ENCODE peak calls at places on chromosomes 4 and X, in five cellular contexts. One of them, this sample, is unnamed.
A peak's percentile ranks its signal among the peaks of the same experiment; 100 is the strongest.

GRCh38 chr4:155787113-155787710 is 28.4 kb downstream of the GUCY1B1 start:
- DNase-seq in right lobe of liver: no peak
- DNase-seq in suprapubic skin: no peak
- DNase-seq in Peyer's patch: no peak
- DNase-seq in gastrocnemius medialis: no peak
- DNase-seq in this sample: no peak

GRCh38 chrX:65677954-65678469 is 10.6 kb downstream of the MSN start:
- DNase-seq in Peyer's patch: no peak
- DNase-seq in gastrocnemius medialis: peak; percentile 22
- DNase-seq in suprapubic skin: no peak
- DNase-seq in right lobe of liver: no peak
- DNase-seq in this sample: no peak

GRCh38 chr4:183200453-183200852 is 101.4 kb downstream of the WWC2 start:
- DNase-seq in suprapubic skin: no peak
- DNase-seq in right lobe of liver: no peak
- DNase-seq in gastrocnemius medialis: peak; percentile 14
- DNase-seq in Peyer's patch: no peak
- DNase-seq in this sample: no peak

GRCh38 chr4:4914059-4914820 is 54.8 kb downstream of the MSX1 start:
- DNase-seq in suprapubic skin: no peak
- DNase-seq in Peyer's patch: no peak
- DNase-seq in gastrocnemius medialis: no peak
- DNase-seq in right lobe of liver: no peak
- DNase-seq in this sample: no peak

GRCh38 chrX:44693255-44693654 is 150.6 kb upstream of the DUSP21 start:
- DNase-seq in right lobe of liver: no peak
- DNase-seq in Peyer's patch: no peak
- DNase-seq in gastrocnemius medialis: no peak
- DNase-seq in suprapubic skin: no peak
- DNase-seq in this sample: no peak

GRCh38 chr4:126727461-126727860 is 905.3 kb upstream of the INTU start:
- DNase-seq in Peyer's patch: no peak
- DNase-seq in gastrocnemius medialis: no peak
- DNase-seq in suprapubic skin: no peak
- DNase-seq in right lobe of liver: no peak
- DNase-seq in this sample: no peak

GRCh38 chr4:154332681-154333421 is 158.7 kb downstream of the DCHS2 start:
- DNase-seq in right lobe of liver: peak; percentile 52
- DNase-seq in gastrocnemius medialis: no peak
- DNase-seq in Peyer's patch: peak; percentile 74
- DNase-seq in suprapubic skin: no peak
- DNase-seq in this sample: no peak

GRCh38 chr4:143512978-143513313 is 556 bp upstream of the SMARCA5 start:
- DNase-seq in Peyer's patch: no peak
- DNase-seq in suprapubic skin: no peak
- DNase-seq in gastrocnemius medialis: no peak
- DNase-seq in right lobe of liver: no peak
- DNase-seq in this sample: no peak

GRCh38 chr4:72951628-72952027 is 117.9 kb downstream of the COX18 start:
- DNase-seq in gastrocnemius medialis: no peak
- DNase-seq in Peyer's patch: no peak
- DNase-seq in right lobe of liver: no peak
- DNase-seq in suprapubic skin: no peak
- DNase-seq in this sample: no peak

GRCh38 chrX:49892552-49892951 is 13.3 kb downstream of the USP27X start:
- DNase-seq in suprapubic skin: no peak
- DNase-seq in gastrocnemius medialis: no peak
- DNase-seq in right lobe of liver: no peak
- DNase-seq in Peyer's patch: no peak
- DNase-seq in this sample: no peak

GRCh38 chr4:98546910-98547544 is 111.4 kb downstream of the TSPAN5 start:
- DNase-seq in suprapubic skin: no peak
- DNase-seq in right lobe of liver: no peak
- DNase-seq in gastrocnemius medialis: no peak
- DNase-seq in Peyer's patch: no peak
- DNase-seq in this sample: no peak

GRCh38 chrX:264634-265455 is 16.3 kb upstream of the PLCXD1 start:
- DNase-seq in right lobe of liver: no peak
- DNase-seq in gastrocnemius medialis: no peak
- DNase-seq in suprapubic skin: no peak
- DNase-seq in Peyer's patch: no peak
- DNase-seq in this sample: no peak

GRCh38 chrX:70134116-70134477 is 850 bp downstream of the IGBP1 start:
- DNase-seq in suprapubic skin: no peak
- DNase-seq in right lobe of liver: no peak
- DNase-seq in Peyer's patch: no peak
- DNase-seq in gastrocnemius medialis: no peak
- DNase-seq in this sample: no peak

GRCh38 chr4:104971458-104971857 is 175.2 kb upstream of the TET2 start:
- DNase-seq in gastrocnemius medialis: no peak
- DNase-seq in right lobe of liver: no peak
- DNase-seq in suprapubic skin: no peak
- DNase-seq in Peyer's patch: no peak
- DNase-seq in this sample: no peak

GRCh38 chrX:131792356-131792749 is 230.7 kb upstream of the STK26 start:
- DNase-seq in gastrocnemius medialis: no peak
- DNase-seq in Peyer's patch: peak; percentile 97
- DNase-seq in right lobe of liver: peak; percentile 88
- DNase-seq in suprapubic skin: no peak
- DNase-seq in this sample: no peak

GRCh38 chr4:156475322-156475721 is 496.3 kb downstream of the PDGFC start:
- DNase-seq in right lobe of liver: no peak
- DNase-seq in Peyer's patch: no peak
- DNase-seq in suprapubic skin: no peak
- DNase-seq in gastrocnemius medialis: no peak
- DNase-seq in this sample: no peak

GRCh38 chr4:1416948-1417260 is 10.7 kb upstream of the NKX1-1 start:
- DNase-seq in right lobe of liver: peak; percentile 25
- DNase-seq in gastrocnemius medialis: no peak
- DNase-seq in Peyer's patch: peak; percentile 29
- DNase-seq in suprapubic skin: no peak
- DNase-seq in this sample: no peak

GRCh38 chr4:87525636-87526035 is 3.5 kb downstream of the SPARCL1 start:
- DNase-seq in right lobe of liver: no peak
- DNase-seq in suprapubic skin: no peak
- DNase-seq in gastrocnemius medialis: no peak
- DNase-seq in Peyer's patch: no peak
- DNase-seq in this sample: no peak

GRCh38 chrX:2658585-2659292 is 32.4 kb upstream of the CD99 start:
- DNase-seq in Peyer's patch: no peak
- DNase-seq in gastrocnemius medialis: no peak
- DNase-seq in suprapubic skin: no peak
- DNase-seq in right lobe of liver: no peak
- DNase-seq in this sample: no peak

GRCh38 chr4:42152507-42153504 is at the start of gene BEND4:
- DNase-seq in suprapubic skin: no peak
- DNase-seq in Peyer's patch: peak; percentile 81
- DNase-seq in right lobe of liver: no peak
- DNase-seq in gastrocnemius medialis: no peak
- DNase-seq in this sample: no peak

GRCh38 chrX:116694046-116694445 is 231.3 kb upstream of the CT83 start:
- DNase-seq in gastrocnemius medialis: no peak
- DNase-seq in suprapubic skin: no peak
- DNase-seq in Peyer's patch: no peak
- DNase-seq in right lobe of liver: no peak
- DNase-seq in this sample: no peak

GRCh38 chr4:189261475-189261874 is 679.2 kb upstream of the FRG1 start:
- DNase-seq in Peyer's patch: no peak
- DNase-seq in gastrocnemius medialis: no peak
- DNase-seq in suprapubic skin: no peak
- DNase-seq in right lobe of liver: no peak
- DNase-seq in this sample: no peak

GRCh38 chrX:15146515-15146914 is 123.4 kb downstream of the ASB9 start:
- DNase-seq in gastrocnemius medialis: no peak
- DNase-seq in Peyer's patch: peak; percentile 47
- DNase-seq in right lobe of liver: no peak
- DNase-seq in suprapubic skin: no peak
- DNase-seq in this sample: no peak

GRCh38 chr4:186008057-186008456 is 60.9 kb upstream of the TLR3 start:
- DNase-seq in right lobe of liver: no peak
- DNase-seq in gastrocnemius medialis: no peak
- DNase-seq in suprapubic skin: no peak
- DNase-seq in Peyer's patch: no peak
- DNase-seq in this sample: no peak

GRCh38 chr4:102091656-102092055 is 253.6 kb downstream of the SLC39A8 start:
- DNase-seq in gastrocnemius medialis: no peak
- DNase-seq in Peyer's patch: no peak
- DNase-seq in suprapubic skin: no peak
- DNase-seq in right lobe of liver: no peak
- DNase-seq in this sample: no peak

GRCh38 chr4:171629737-171630136 is 183.5 kb upstream of the GALNTL6 start:
- DNase-seq in Peyer's patch: no peak
- DNase-seq in suprapubic skin: no peak
- DNase-seq in right lobe of liver: no peak
- DNase-seq in gastrocnemius medialis: no peak
- DNase-seq in this sample: no peak

GRCh38 chr4:55947912-55948725 is 626 bp upstream of the CEP135 start:
- DNase-seq in suprapubic skin: no peak
- DNase-seq in Peyer's patch: no peak
- DNase-seq in gastrocnemius medialis: no peak
- DNase-seq in right lobe of liver: no peak
- DNase-seq in this sample: no peak

GRCh38 chr4:151658959-151659593 is 101.7 kb downstream of the GATB start:
- DNase-seq in gastrocnemius medialis: no peak
- DNase-seq in Peyer's patch: no peak
- DNase-seq in right lobe of liver: no peak
- DNase-seq in suprapubic skin: no peak
- DNase-seq in this sample: no peak

GRCh38 chr4:148043990-148044645 is 312.2 kb downstream of the ARHGAP10 start:
- DNase-seq in suprapubic skin: no peak
- DNase-seq in Peyer's patch: no peak
- DNase-seq in right lobe of liver: peak; percentile 87
- DNase-seq in gastrocnemius medialis: peak; percentile 96
- DNase-seq in this sample: no peak

GRCh38 chr4:76504613-76505465 is 69.8 kb downstream of the SHROOM3 start:
- DNase-seq in Peyer's patch: no peak
- DNase-seq in suprapubic skin: no peak
- DNase-seq in gastrocnemius medialis: no peak
- DNase-seq in right lobe of liver: no peak
- DNase-seq in this sample: peak; percentile 11

GRCh38 chrX:46254623-46255022 is 290.6 kb downstream of the ZNF674 start:
- DNase-seq in gastrocnemius medialis: no peak
- DNase-seq in right lobe of liver: no peak
- DNase-seq in suprapubic skin: no peak
- DNase-seq in Peyer's patch: no peak
- DNase-seq in this sample: no peak

GRCh38 chrX:103356023-103356798 is at the start of gene TCEAL9:
- DNase-seq in Peyer's patch: peak; percentile 64
- DNase-seq in gastrocnemius medialis: peak; percentile 38
- DNase-seq in right lobe of liver: peak; percentile 57
- DNase-seq in suprapubic skin: no peak
- DNase-seq in this sample: no peak
- TF ChIP-seq POLR2A in Peyer's patch: peak; percentile 51
- TF ChIP-seq POLR2A in gastrocnemius medialis: peak; percentile 50
- TF ChIP-seq POLR2A in right lobe of liver: peak; percentile 63
- TF ChIP-seq POLR2A in suprapubic skin: no peak
- TF ChIP-seq POLR2A in this sample: no peak

GRCh38 chrX:51894697-51895336 is 1.4 kb downstream of the MAGED1 start:
- DNase-seq in gastrocnemius medialis: peak; percentile 15
- DNase-seq in suprapubic skin: no peak
- DNase-seq in right lobe of liver: peak; percentile 54
- DNase-seq in Peyer's patch: no peak
- DNase-seq in this sample: peak; percentile 27

GRCh38 chrX:51893931-51894696 is 691 bp downstream of the MAGED1 start:
- DNase-seq in gastrocnemius medialis: no peak
- DNase-seq in Peyer's patch: no peak
- DNase-seq in right lobe of liver: no peak
- DNase-seq in suprapubic skin: no peak
- DNase-seq in this sample: no peak

GRCh38 chrX:51899741-51900140 is 6.3 kb downstream of the MAGED1 start:
- DNase-seq in gastrocnemius medialis: no peak
- DNase-seq in right lobe of liver: no peak
- DNase-seq in Peyer's patch: no peak
- DNase-seq in suprapubic skin: no peak
- DNase-seq in this sample: no peak

GRCh38 chrX:51892921-51893745 is at the start of gene MAGED1:
- DNase-seq in suprapubic skin: peak; percentile 90
- DNase-seq in Peyer's patch: peak; percentile 91
- DNase-seq in right lobe of liver: peak; percentile 91
- DNase-seq in gastrocnemius medialis: peak; percentile 81
- DNase-seq in this sample: peak; percentile 24

GRCh38 chrX:51896626-51897025 is 3.2 kb downstream of the MAGED1 start:
- DNase-seq in suprapubic skin: no peak
- DNase-seq in Peyer's patch: no peak
- DNase-seq in gastrocnemius medialis: no peak
- DNase-seq in right lobe of liver: no peak
- DNase-seq in this sample: no peak
- TF ChIP-seq POLR2A in suprapubic skin: no peak
- TF ChIP-seq POLR2A in Peyer's patch: no peak
- TF ChIP-seq POLR2A in gastrocnemius medialis: no peak
- TF ChIP-seq POLR2A in right lobe of liver: no peak
- TF ChIP-seq POLR2A in this sample: no peak

DNA sequence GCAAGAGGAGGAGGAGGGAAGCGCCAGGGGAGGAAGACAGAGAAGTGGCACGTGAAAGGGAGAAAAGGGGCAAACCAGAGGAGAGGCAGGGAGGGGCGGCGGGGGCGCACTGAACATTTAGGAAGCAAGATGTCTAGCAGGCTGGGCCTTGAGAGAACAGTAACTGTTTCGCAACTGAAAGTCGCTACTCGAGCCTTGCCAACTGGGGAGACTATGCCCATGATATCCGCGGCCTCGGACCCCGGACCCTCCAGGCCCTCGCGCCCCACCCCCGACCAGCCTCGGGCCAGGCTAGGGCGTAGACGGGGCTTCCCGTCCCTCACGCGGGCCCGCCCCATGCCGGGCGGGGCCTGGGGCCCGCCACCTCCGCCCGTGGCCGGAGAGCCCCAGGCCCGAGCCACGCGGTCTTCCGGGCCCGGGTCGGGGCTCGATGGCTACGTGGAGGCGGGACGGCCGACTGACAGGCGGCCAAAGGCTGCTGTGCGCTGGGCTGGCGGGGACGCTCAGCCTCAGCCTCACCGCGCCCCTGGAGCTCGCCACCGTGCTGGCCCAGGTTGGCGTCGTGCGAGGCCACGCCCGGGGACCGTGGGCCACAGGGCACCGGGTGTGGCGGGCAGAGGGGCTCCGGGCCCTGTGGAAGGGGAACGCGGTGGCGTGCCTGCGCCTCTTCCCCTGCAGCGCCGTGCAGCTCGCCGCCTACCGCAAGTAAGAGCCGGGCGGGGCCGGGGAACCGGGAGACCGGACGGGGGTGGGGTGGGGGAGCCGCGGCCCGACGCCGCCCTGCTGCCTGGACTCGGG is at the start of gene SLC25A43:
- DNase-seq in right lobe of liver: peak; percentile 61
- DNase-seq in gastrocnemius medialis: peak; percentile 12
- DNase-seq in Peyer's patch: peak; percentile 68
- DNase-seq in suprapubic skin: no peak
- DNase-seq in this sample: peak; percentile 65
- TF ChIP-seq POLR2A in right lobe of liver: peak; percentile 61
- TF ChIP-seq POLR2A in gastrocnemius medialis: no peak
- TF ChIP-seq POLR2A in Peyer's patch: peak; percentile 46
- TF ChIP-seq POLR2A in suprapubic skin: no peak
- TF ChIP-seq POLR2A in this sample: no peak

GRCh38 chr4:121191351-121191750 is 27.2 kb upstream of the TNIP3 start:
- DNase-seq in suprapubic skin: no peak
- DNase-seq in gastrocnemius medialis: no peak
- DNase-seq in right lobe of liver: no peak
- DNase-seq in Peyer's patch: no peak
- DNase-seq in this sample: no peak
- TF ChIP-seq POLR2A in suprapubic skin: no peak
- TF ChIP-seq POLR2A in gastrocnemius medialis: no peak
- TF ChIP-seq POLR2A in right lobe of liver: no peak
- TF ChIP-seq POLR2A in Peyer's patch: no peak
- TF ChIP-seq POLR2A in this sample: no peak

This sample was measured in GM12891.